ENCODE peak calls at places on chromosomes 5 and 9, in six cellular contexts. V, N, M, Z, K and Y are unnamed samples.

GRCh38 chr5:131268758-131269370 is 5.0 kb downstream of the CDC42SE2 start:
- DNase-seq in V (no peak), N (no peak), M (no peak), Z (no peak), K (no peak), Y (no peak)

GRCh38 chr5:171534009-171534895 is 114.8 kb downstream of the FGF18 start:
- DNase-seq in V (no peak), N (no peak), M (no peak), Z (no peak), K (no peak), Y (no peak)

GRCh38 chr5:126477681-126478117 is 54.5 kb downstream of the GRAMD2B start:
- DNase-seq in V (no peak), N (no peak), M (no peak), Z (no peak), K (no peak), Y (no peak)

GRCh38 chr9:121860744-121861143 is 209.3 kb downstream of the DAB2IP start:
- DNase-seq in V (no peak), N (no peak), M (no peak), Z (peak; percentile 68), K (no peak), Y (no peak)

GRCh38 chr9:14314424-14314928 is 535 bp upstream of the NFIB start:
- DNase-seq in V (peak; percentile 55), N (no peak), M (no peak), Z (peak; percentile 92), K (peak; percentile 54), Y (peak; percentile 86)

GRCh38 chr5:76468625-76469410 is 65.7 kb downstream of the IQGAP2 start:
- DNase-seq in V (no peak), N (no peak), M (no peak), Z (no peak), K (no peak), Y (no peak)

GRCh38 chr9:272251-273213 is 57.9 kb downstream of the DOCK8 start:
- DNase-seq in V (no peak), N (peak; percentile 40), M (no peak), Z (no peak), K (no peak), Y (no peak)

GRCh38 chr5:131758520-131758900 is 38.3 kb downstream of the FNIP1 start:
- DNase-seq in V (no peak), N (no peak), M (no peak), Z (no peak), K (no peak), Y (no peak)

GRCh38 chr9:97853844-97854695 is 1.0 kb downstream of the FOXE1 start:
- DNase-seq in V (peak; percentile 67), N (peak; percentile 24), M (no peak), Z (no peak), K (no peak), Y (peak; percentile 77)

GRCh38 chr5:93053825-93054224 is 527.2 kb downstream of the NR2F1-AS1 start:
- DNase-seq in V (no peak), N (no peak), M (no peak), Z (peak; percentile 24), K (no peak), Y (no peak)

GRCh38 chr9:137745541-137745991 is 126.8 kb downstream of the EHMT1 start:
- DNase-seq in V (peak; percentile 50), N (no peak), M (peak; percentile 82), Z (no peak), K (no peak), Y (peak; percentile 64)

GRCh38 chr5:87125796-87126195 is 141.9 kb upstream of the RASA1 start:
- DNase-seq in V (no peak), N (no peak), M (no peak), Z (no peak), K (no peak), Y (no peak)

GRCh38 chr9:92609142-92609500 is 60.8 kb downstream of the IPPK start:
- DNase-seq in V (peak; percentile 71), N (no peak), M (peak; percentile 57), Z (no peak), K (peak; percentile 24), Y (no peak)

GRCh38 chr9:95053611-95054440 is 263.7 kb downstream of the FANCC start:
- DNase-seq in V (no peak), N (no peak), M (no peak), Z (no peak), K (no peak), Y (no peak)

GRCh38 chr5:133365326-133365725 is 247.0 kb downstream of the FSTL4 start:
- DNase-seq in V (no peak), N (no peak), M (no peak), Z (no peak), K (no peak), Y (no peak)

GRCh38 chr9:36825179-36825578 is 208.9 kb downstream of the PAX5 start:
- DNase-seq in V (no peak), N (no peak), M (no peak), Z (no peak), K (no peak), Y (no peak)

GRCh38 chr5:51398875-51399635 is 15.8 kb downstream of the ISL1 start:
- DNase-seq in V (no peak), N (no peak), M (no peak), Z (no peak), K (no peak), Y (no peak)

GRCh38 chr5:81899123-81899522 is 72.7 kb upstream of the ATG10 start:
- DNase-seq in V (no peak), N (no peak), M (no peak), Z (no peak), K (no peak), Y (no peak)